ENCODE peak calls at places on chromosomes 12 and 14, in seven cellular contexts. F is H1, X is mesenchymal stem cell, Z is IMR-90, C is mesendoderm, H is neuronal stem cell, R is trophoblast cell. M is an unnamed sample.

GRCh38 chr14:96090441-96091148 is 51.4 kb downstream of the C14orf132 start:
- DNase-seq in F (no peak), X (peak; percentile 91), Z (peak; percentile 65), C (no peak), H (no peak), R (no peak), M (no peak)

GRCh38 chr12:46404733-46405132 is 32.2 kb upstream of the SLC38A2 start:
- DNase-seq in F (no peak), X (no peak), Z (no peak), C (no peak), H (no peak), R (no peak), M (no peak)

GRCh38 chr12:3930216-3930615 is 57.0 kb upstream of the PARP11 start:
- DNase-seq in F (no peak), X (no peak), Z (no peak), C (no peak), H (peak; percentile 44), R (no peak), M (no peak)

GRCh38 chr14:63178912-63179311 is 25.3 kb upstream of the RHOJ start:
- DNase-seq in F (no peak), X (no peak), Z (peak; percentile 46), C (no peak), H (no peak), R (peak; percentile 11), M (no peak)

GRCh38 chr12:18479266-18479665 is 217.9 kb downstream of the PIK3C2G start:
- DNase-seq in F (no peak), X (no peak), Z (no peak), C (no peak), H (no peak), R (peak; percentile 54), M (no peak)

GRCh38 chr12:123840765-123841425 is 78.8 kb downstream of the DNAH10 start:
- DNase-seq in F (no peak), X (no peak), Z (no peak), C (peak; percentile 11), H (no peak), R (no peak), M (no peak)

GRCh38 chr14:57747036-57747435 is 118.9 kb downstream of the SLC35F4 start:
- DNase-seq in F (no peak), X (no peak), Z (no peak), C (no peak), H (no peak), R (peak; percentile 7), M (no peak)

GRCh38 chr12:1246637-1247036 is 255.6 kb downstream of the ERC1 start:
- DNase-seq in F (no peak), X (peak; percentile 10), Z (no peak), C (no peak), H (no peak), R (no peak), M (no peak)

GRCh38 chr14:78399316-78399889 is 229.2 kb downstream of the NRXN3 start:
- DNase-seq in F (no peak), X (no peak), Z (no peak), C (peak; percentile 37), H (peak; percentile 58), R (no peak), M (no peak)

GRCh38 chr12:132952371-132953162 is 3.5 kb downstream of the ZNF605 start:
- DNase-seq in F (no peak), X (no peak), Z (no peak), C (no peak), H (no peak), R (no peak), M (no peak)

GRCh38 chr12:96501139-96501741 is 11.9 kb downstream of the CFAP54 start:
- DNase-seq in F (no peak), X (peak; percentile 48), Z (peak; percentile 61), C (peak; percentile 88), H (no peak), R (no peak), M (peak; percentile 45)

GRCh38 chr14:74906923-74907620 is 16.0 kb downstream of the RPS6KL1 start:
- DNase-seq in F (no peak), X (no peak), Z (no peak), C (no peak), H (no peak), R (no peak), M (no peak)

GRCh38 chr14:72416892-72417291 is 477.0 kb downstream of the DPF3 start:
- DNase-seq in F (no peak), X (no peak), Z (no peak), C (no peak), H (no peak), R (peak; percentile 86), M (no peak)

GRCh38 chr12:3200779-3201738 is 123.9 kb downstream of the TSPAN9 start:
- DNase-seq in F (no peak), X (peak; percentile 36), Z (no peak), C (no peak), H (no peak), R (no peak), M (no peak)

GRCh38 chr12:26212988-26213387 is 17.6 kb downstream of the SSPN start:
- DNase-seq in F (no peak), X (no peak), Z (no peak), C (no peak), H (no peak), R (no peak), M (no peak)

GRCh38 chr12:26214121-26214520 is 18.7 kb downstream of the SSPN start:
- DNase-seq in F (no peak), X (no peak), Z (no peak), C (no peak), H (no peak), R (no peak), M (no peak)

DNA sequence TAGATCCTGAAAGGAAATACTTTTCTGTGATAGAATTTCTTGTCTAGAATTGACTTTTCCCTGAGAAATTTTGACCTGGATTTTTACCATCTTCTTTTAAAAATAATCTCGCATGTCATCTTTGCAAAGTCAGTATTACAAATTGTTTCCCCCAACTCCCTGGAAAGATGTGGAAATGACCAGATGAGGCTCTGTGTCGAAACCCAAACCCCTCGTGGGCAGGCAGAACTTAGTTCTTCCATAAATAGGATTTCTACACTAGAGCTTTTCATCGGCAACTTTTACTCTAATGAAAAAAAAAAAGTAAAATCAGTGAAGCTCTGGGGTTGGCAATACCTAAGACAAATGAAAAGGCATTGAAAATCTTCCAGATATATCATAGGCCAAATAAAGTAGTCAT is 17.0 kb downstream of the SSPN start:
- DNase-seq in F (no peak), X (no peak), Z (no peak), C (no peak), H (no peak), R (no peak), M (no peak)
- H3K79me1 ChIP-seq in F (no peaks in the 10 kb centered on the region), X (no peaks in the 10 kb centered on the region), Z (no peaks in the 10 kb centered on the region), C (no peaks in the 10 kb centered on the region), H (no peaks in the 10 kb centered on the region), R (no peaks in the 10 kb centered on the region), M (no peaks in the 10 kb centered on the region)

GRCh38 chr14:23572841-23573240 is 5.2 kb upstream of the AP1G2 start:
- DNase-seq in F (no peak), X (no peak), Z (no peak), C (no peak), H (no peak), R (no peak), M (no peak)

GRCh38 chr14:23572524-23572828 is 4.9 kb upstream of the AP1G2 start:
- DNase-seq in F (no peak), X (no peak), Z (no peak), C (no peak), H (no peak), R (no peak), M (no peak)

GRCh38 chr14:23571701-23572523 is 4.3 kb upstream of the AP1G2 start:
- DNase-seq in F (no peak), X (no peak), Z (no peak), C (no peak), H (no peak), R (no peak), M (no peak)

GRCh38 chr14:23569443-23570151 is 2.0 kb upstream of the AP1G2 start:
- DNase-seq in F (no peak), X (no peak), Z (no peak), C (peak; percentile 90), H (no peak), R (no peak), M (peak; percentile 81)

GRCh38 chr14:23570806-23571483 is 3.4 kb upstream of the AP1G2 start:
- DNase-seq in F (no peak), X (no peak), Z (no peak), C (no peak), H (no peak), R (no peak), M (peak; percentile 17)
- H3K79me1 ChIP-seq in F (no peaks in the 10 kb centered on the region), X (peaks cover 11% of the 10 kb centered on the region), Z (no peaks in the 10 kb centered on the region), C (peaks cover 6% of the 10 kb centered on the region), H (no peaks in the 10 kb centered on the region), R (peaks cover 7% of the 10 kb centered on the region), M (no peaks in the 10 kb centered on the region)

GRCh38 chr12:86647800-86648199 is 391.6 kb upstream of the MGAT4C start:
- DNase-seq in F (no peak), X (no peak), Z (no peak), C (no peak), H (no peak), R (no peak), M (no peak)
- H3K79me1 ChIP-seq in F (no peaks in the 10 kb centered on the region), X (no peaks in the 10 kb centered on the region), Z (no peaks in the 10 kb centered on the region), C (no peaks in the 10 kb centered on the region), H (no peaks in the 10 kb centered on the region), R (no peaks in the 10 kb centered on the region), M (no peaks in the 10 kb centered on the region)

DNA sequence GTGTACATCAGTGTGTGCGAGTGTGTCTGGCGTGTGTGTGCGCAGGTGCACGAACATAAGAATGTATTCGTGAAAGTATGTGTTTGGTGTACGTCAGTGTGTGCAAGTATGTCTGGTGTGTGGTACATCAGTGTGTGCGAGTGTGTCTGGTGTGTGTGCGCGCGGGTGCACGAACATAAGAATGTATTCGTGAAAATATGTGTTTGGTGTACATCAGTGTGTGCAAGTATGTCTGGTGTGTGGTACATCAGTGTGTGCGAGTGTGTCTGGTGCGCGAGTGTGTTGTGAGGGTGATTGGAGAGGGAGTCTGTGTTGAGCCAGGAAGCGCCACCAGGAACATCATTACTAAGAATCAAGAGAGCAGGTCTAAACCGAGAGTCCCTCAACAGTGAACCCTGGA is 143.8 kb downstream of the BCL11B start:
- DNase-seq in F (no peak), X (no peak), Z (no peak), C (no peak), H (no peak), R (no peak), M (no peak)
- H3K79me1 ChIP-seq in F (no peaks in the 10 kb centered on the region), X (no peaks in the 10 kb centered on the region), Z (no peaks in the 10 kb centered on the region), C (no peaks in the 10 kb centered on the region), H (no peaks in the 10 kb centered on the region), R (no peaks in the 10 kb centered on the region), M (no peaks in the 10 kb centered on the region)

GRCh38 chr14:20667957-20668356 is 16.4 kb upstream of the RNASE4 start:
- DNase-seq in F (no peak), X (no peak), Z (no peak), C (no peak), H (no peak), R (no peak), M (no peak)

GRCh38 chr14:20675669-20676068 is 8.7 kb upstream of the RNASE4 start:
- DNase-seq in F (no peak), X (no peak), Z (no peak), C (no peak), H (no peak), R (no peak), M (no peak)

GRCh38 chr14:20668969-20669368 is 15.4 kb upstream of the RNASE4 start:
- DNase-seq in F (no peak), X (no peak), Z (no peak), C (no peak), H (no peak), R (no peak), M (no peak)

GRCh38 chr14:20676072-20676471 is 8.3 kb upstream of the RNASE4 start:
- DNase-seq in F (no peak), X (no peak), Z (no peak), C (no peak), H (no peak), R (no peak), M (no peak)

GRCh38 chr14:20671597-20672283 is 12.6 kb upstream of the RNASE4 start:
- DNase-seq in F (no peak), X (no peak), Z (peak; percentile 7), C (no peak), H (no peak), R (no peak), M (no peak)
- H3K79me1 ChIP-seq in F (no peaks in the 10 kb centered on the region), X (no peaks in the 10 kb centered on the region), Z (no peaks in the 10 kb centered on the region), C (no peaks in the 10 kb centered on the region), H (no peaks in the 10 kb centered on the region), R (no peaks in the 10 kb centered on the region), M (no peaks in the 10 kb centered on the region)

M was measured in H9.